ENCODE peak calls at places on chromosomes 13 and 19, in four cellular contexts. L, H, E and U are unnamed samples.

GRCh38 chr13:74201530-74201929 is 67.3 kb upstream of the KLF12 start:
- DNase-seq in L (no peak), E (no peak), H (no peak), U (no peak)

GRCh38 chr13:70191034-70191433 is 82.8 kb upstream of the KLHL1 start:
- DNase-seq in H (no peak), L (no peak), E (no peak), U (no peak)

GRCh38 chr13:65926750-65927171 is 1303.4 kb downstream of the PCDH9 start:
- DNase-seq in L (no peak), E (no peak), H (no peak), U (no peak)

GRCh38 chr13:99871249-99871898 is 100.2 kb downstream of the ZIC5 start:
- DNase-seq in L (no peak), E (no peak), H (no peak), U (no peak)

GRCh38 chr19:35509018-35509652 is 4.3 kb downstream of the DMKN start:
- DNase-seq in L (no peak), E (peak), H (no peak), U (no peak)

GRCh38 chr19:14085309-14085995 is at the start of gene C19orf67:
- DNase-seq in E (no peak), H (no peak), L (no peak), U (no peak)

GRCh38 chr19:6551607-6552450 is 21.0 kb downstream of the TNFSF9 start:
- DNase-seq in L (peak), H (no peak), E (peak), U (no peak)

GRCh38 chr13:41562083-41562482 is 104.7 kb downstream of the RGCC start:
- DNase-seq in L (no peak), H (no peak), E (no peak), U (peak)

GRCh38 chr13:43567608-43568007 is 219.2 kb downstream of the ENOX1 start:
- DNase-seq in E (no peak), L (no peak), H (no peak), U (no peak)

GRCh38 chr19:5585461-5586299 is 17.9 kb upstream of the TINCR start:
- DNase-seq in L (peak), E (peak), H (no peak), U (no peak)

GRCh38 chr13:74026753-74027152 is 107.5 kb downstream of the KLF12 start:
- DNase-seq in H (no peak), E (peak), L (peak), U (no peak)

GRCh38 chr19:1650627-1651009 is 1.8 kb downstream of the TCF3 start:
- DNase-seq in E (peak), L (no peak), H (no peak), U (no peak)

GRCh38 chr19:4754248-4754647 is 30.6 kb upstream of the DPP9 start:
- DNase-seq in H (no peak), L (no peak), E (no peak), U (no peak)

GRCh38 chr19:30356951-30357579 is 15.1 kb upstream of the ZNF536 start:
- DNase-seq in L (no peak), H (no peak), E (no peak), U (no peak)

GRCh38 chr13:28349901-28350654 is 144.8 kb downstream of the FLT1 start:
- DNase-seq in H (no peak), E (no peak), L (no peak), U (no peak)

GRCh38 chr19:912181-913079 is 589 bp downstream of the R3HDM4 start:
- DNase-seq in E (peak), L (no peak), H (peak), U (no peak)

GRCh38 chr13:37179646-37180045 is 74.2 kb upstream of the CSNK1A1L start:
- DNase-seq in E (no peak), H (no peak), L (no peak), U (no peak)

GRCh38 chr13:114143806-114144605 is 11.6 kb upstream of the RASA3 start:
- DNase-seq in L (no peak), E (peak), H (peak), U (no peak)

GRCh38 chr13:82627183-82627582 is 1255.1 kb downstream of the SLITRK1 start:
- DNase-seq in H (no peak), L (no peak), E (no peak), U (peak)

GRCh38 chr19:1158885-1159448 is 15.1 kb downstream of the SBNO2 start:
- DNase-seq in L (no peak), H (no peak), E (no peak), U (no peak)

GRCh38 chr19:5956323-5956722 is 21.6 kb downstream of the RANBP3 start:
- DNase-seq in L (no peak), E (no peak), H (no peak), U (no peak)

GRCh38 chr13:105937451-105937850 is 598.0 kb downstream of the EFNB2 start:
- DNase-seq in H (no peak), E (no peak), L (no peak), U (no peak)

GRCh38 chr13:102555914-102556553 is 40.8 kb upstream of the TPP2 start:
- DNase-seq in E (no peak), H (no peak), L (no peak), U (no peak)

GRCh38 chr19:7159105-7159933 is 89.8 kb downstream of the ZNF557 start:
- DNase-seq in H (no peak), E (no peak), L (no peak), U (peak)

GRCh38 chr19:46610413-46610775 is 9.3 kb downstream of the CALM3 start:
- DNase-seq in E (no peak), H (no peak), L (no peak), U (no peak)

GRCh38 chr19:49684251-49684982 is 5.0 kb upstream of the ADM5 start:
- DNase-seq in H (peak), L (no peak), E (peak), U (no peak)

GRCh38 chr13:94233401-94233800 is 246.1 kb downstream of the DCT start:
- DNase-seq in E (no peak), L (no peak), H (peak), U (peak)

GRCh38 chr19:8306235-8307054 is 1.7 kb downstream of the CD320 start:
- DNase-seq in H (peak), E (peak), L (no peak), U (no peak)

GRCh38 chr19:35327642-35328041 is 1.3 kb upstream of the CD22 start:
- DNase-seq in H (no peak), L (no peak), E (no peak), U (no peak)

GRCh38 chr13:102591988-102592781 is 4.6 kb upstream of the TPP2 start:
- DNase-seq in H (peak), L (peak), E (peak), U (peak)

GRCh38 chr19:12938536-12939291 is at the start of gene CALR:
- DNase-seq in E (peak), H (no peak), L (peak), U (no peak)